ENCODE peak calls at places on chromosomes 3 and 15, in nine cellular contexts. F is cardiac muscle cell, D is Caco-2, Q is mesothelial cell of epicardium, R is IMR-90, J is colonic mucosa, H is Peyer's patch, T is fibroblast of mammary gland, M is thoracic aorta. Y is an unnamed sample.

GRCh38 chr3:108242776-108243175 is 20.6 kb upstream of the IFT57 start:
- DNase-seq in F (no peak), D (no peak), Q (no peak), R (no peak), J (no peak), H (no peak), T (no peak), M (no peak), Y (no peak)

GRCh38 chr15:56243117-56243773 is 434 bp downstream of the RFX7 start:
- DNase-seq in F (peak; percentile 56), D (peak; percentile 47), Q (peak; percentile 21), R (peak; percentile 26), J (peak; percentile 61), H (peak; percentile 57), T (peak; percentile 40), M (no peak), Y (no peak)

GRCh38 chr15:81502436-81502835 is 128.4 kb upstream of the TMC3 start:
- DNase-seq in F (no peak), D (no peak), Q (no peak), R (peak; percentile 54), J (no peak), H (no peak), T (peak; percentile 31), M (no peak), Y (no peak)

GRCh38 chr3:86988235-86988634 is 2.7 kb downstream of the VGLL3 start:
- DNase-seq in F (peak; percentile 91), D (no peak), Q (no peak), R (peak; percentile 94), J (no peak), H (no peak), T (peak; percentile 87), M (no peak), Y (no peak)

GRCh38 chr15:60966316-60966715 is 262.8 kb downstream of the RORA start:
- DNase-seq in F (no peak), D (no peak), Q (no peak), R (peak; percentile 69), J (no peak), H (no peak), T (peak; percentile 56), M (no peak), Y (no peak)

GRCh38 chr3:154862265-154862664 is 217.9 kb upstream of the MME start:
- DNase-seq in F (no peak), D (no peak), Q (no peak), R (peak; percentile 70), J (no peak), H (no peak), T (peak; percentile 51), M (no peak), Y (no peak)

GRCh38 chr3:144028798-144029411 is 57.3 kb downstream of the DIPK2A start:
- DNase-seq in F (no peak), D (no peak), Q (no peak), R (no peak), J (no peak), H (no peak), T (no peak), M (no peak), Y (no peak)

GRCh38 chr15:48696627-48697312 is 51.3 kb upstream of the FBN1 start:
- DNase-seq in F (no peak), D (no peak), Q (no peak), R (peak; percentile 58), J (no peak), H (no peak), T (peak; percentile 60), M (no peak), Y (no peak)

GRCh38 chr3:195466251-195466650 is 23.4 kb upstream of the ACAP2 start:
- DNase-seq in F (no peak), D (no peak), Q (no peak), R (no peak), J (no peak), H (no peak), T (no peak), M (no peak), Y (no peak)

GRCh38 chr3:131733086-131733841 is 230.5 kb upstream of the MRPL3 start:
- DNase-seq in F (no peak), D (no peak), Q (no peak), R (no peak), J (no peak), H (no peak), T (no peak), M (no peak), Y (no peak)

GRCh38 chr15:60573936-60574335 is 95.0 kb upstream of the ICE2 start:
- DNase-seq in F (no peak), D (no peak), Q (no peak), R (no peak), J (no peak), H (no peak), T (no peak), M (no peak), Y (no peak)

GRCh38 chr15:47331796-47332480 is 385.4 kb upstream of the SEMA6D start:
- DNase-seq in F (peak; percentile 35), D (no peak), Q (no peak), R (peak; percentile 83), J (no peak), H (no peak), T (peak; percentile 58), M (no peak), Y (no peak)

GRCh38 chr15:64865998-64866520 is 24.3 kb downstream of the PLEKHO2 start:
- DNase-seq in F (peak; percentile 32), D (no peak), Q (no peak), R (peak; percentile 98), J (no peak), H (no peak), T (peak; percentile 75), M (no peak), Y (no peak)

GRCh38 chr3:40452876-40453730 is 4.0 kb upstream of the RPL14 start:
- DNase-seq in F (peak; percentile 99), D (peak; percentile 96), Q (peak; percentile 91), R (peak; percentile 98), J (peak; percentile 98), H (peak; percentile 98), T (peak; percentile 98), M (peak; percentile 97), Y (peak; percentile 95)

GRCh38 chr15:91968610-91969009 is 115.1 kb downstream of the SLCO3A1 start:
- DNase-seq in F (no peak), D (no peak), Q (no peak), R (no peak), J (no peak), H (no peak), T (no peak), M (no peak), Y (no peak)
- TF ChIP-seq CTCF in F (no peak), D (no peak), Q (no peak), R (no peak), J (no peak), H (no peak), T (no peak), M (no peak), Y (peak; percentile 15)

DNA sequence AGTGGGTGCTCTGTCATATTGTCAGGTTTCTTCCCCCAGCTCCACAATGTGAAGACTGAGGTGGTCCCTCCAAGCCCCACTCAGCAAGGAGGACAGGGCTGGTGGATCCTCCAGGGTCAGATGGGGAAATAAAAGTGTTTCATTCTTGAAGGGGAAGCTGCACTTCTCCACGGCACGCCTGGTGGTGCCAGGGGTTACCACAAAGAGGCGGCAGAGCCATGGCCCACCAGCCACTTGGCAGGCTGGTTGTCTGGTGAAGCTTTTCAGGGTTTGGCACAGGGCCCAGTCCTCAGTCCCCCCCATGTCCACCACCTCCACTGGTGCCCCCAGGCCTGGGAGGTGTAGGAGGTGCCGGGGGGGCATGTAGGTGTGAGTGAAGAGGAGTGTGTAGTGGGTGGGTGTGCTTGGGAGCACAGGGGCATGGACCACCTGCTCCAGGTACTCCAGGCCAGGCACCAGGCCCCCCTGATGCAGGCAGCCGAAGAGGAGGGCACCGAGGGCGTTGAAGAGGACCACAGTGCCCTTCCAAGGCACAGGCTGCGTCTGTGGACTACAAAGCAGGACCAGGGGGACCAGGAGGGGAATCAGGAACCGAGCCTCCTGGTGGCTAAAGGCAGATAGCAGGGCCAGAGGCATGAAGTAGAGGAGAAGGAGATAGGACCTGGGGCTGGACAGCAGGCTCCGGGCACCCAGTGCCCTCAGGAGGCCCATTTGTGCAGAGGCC is 5.0 kb upstream of the NCBP2 start:
- DNase-seq in F (no peak), D (peak; percentile 39), Q (no peak), R (no peak), J (no peak), H (no peak), T (no peak), M (no peak), Y (no peak)
- TF ChIP-seq CTCF in F (no peak), D (no peak), Q (no peak), R (peak; percentile 5), J (no peak), H (no peak), T (no peak), M (no peak), Y (peak; percentile 37)

DNA sequence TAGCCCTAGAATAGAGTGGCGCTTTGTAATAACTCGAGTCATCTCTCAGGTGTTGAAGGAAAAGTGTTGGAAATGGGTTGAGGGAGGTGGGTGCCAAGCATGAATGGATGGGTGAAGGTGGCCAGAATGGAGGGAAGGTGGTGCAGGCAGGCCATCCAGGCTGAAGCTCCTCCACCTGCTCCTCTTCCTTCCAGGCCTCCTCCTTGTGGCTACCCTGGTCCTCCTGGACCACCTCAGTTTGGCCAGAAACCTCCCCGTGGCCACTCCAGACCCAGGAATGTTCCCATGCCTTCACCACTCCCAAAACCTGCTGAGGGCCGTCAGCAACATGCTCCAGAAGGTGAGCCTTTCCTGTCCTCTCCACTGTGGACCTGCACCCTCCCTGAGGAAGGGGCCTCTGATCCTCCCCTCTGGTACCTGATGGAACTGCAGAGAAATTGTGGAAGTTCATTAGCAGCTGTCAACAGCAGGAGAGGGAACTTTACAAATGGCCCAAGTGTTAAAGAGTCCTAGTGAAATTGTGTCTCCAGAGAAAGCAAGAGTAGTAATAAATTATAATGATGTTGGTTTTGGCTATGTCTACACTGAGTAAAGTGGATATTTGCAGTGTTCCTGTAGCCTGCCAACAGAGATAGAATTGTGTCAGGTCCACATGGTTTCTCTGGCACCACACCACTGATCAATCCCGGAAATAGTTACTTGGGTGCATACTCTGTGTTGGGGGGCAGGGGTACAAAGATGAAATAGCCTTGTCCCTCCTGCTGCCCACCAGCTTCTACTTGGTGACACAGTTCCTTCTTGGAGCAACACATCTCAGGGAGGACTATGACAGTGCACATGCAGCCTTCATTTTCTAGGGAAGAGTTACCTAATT is 1.6 kb downstream of the IL12A start:
- DNase-seq in F (no peak), D (no peak), Q (no peak), R (no peak), J (no peak), H (no peak), T (peak; percentile 30), M (no peak), Y (no peak)
- TF ChIP-seq CTCF in F (peak; percentile 8), D (no peak), Q (no peak), R (no peak), J (no peak), H (no peak), T (peak; percentile 8), M (no peak), Y (no peak)

DNA sequence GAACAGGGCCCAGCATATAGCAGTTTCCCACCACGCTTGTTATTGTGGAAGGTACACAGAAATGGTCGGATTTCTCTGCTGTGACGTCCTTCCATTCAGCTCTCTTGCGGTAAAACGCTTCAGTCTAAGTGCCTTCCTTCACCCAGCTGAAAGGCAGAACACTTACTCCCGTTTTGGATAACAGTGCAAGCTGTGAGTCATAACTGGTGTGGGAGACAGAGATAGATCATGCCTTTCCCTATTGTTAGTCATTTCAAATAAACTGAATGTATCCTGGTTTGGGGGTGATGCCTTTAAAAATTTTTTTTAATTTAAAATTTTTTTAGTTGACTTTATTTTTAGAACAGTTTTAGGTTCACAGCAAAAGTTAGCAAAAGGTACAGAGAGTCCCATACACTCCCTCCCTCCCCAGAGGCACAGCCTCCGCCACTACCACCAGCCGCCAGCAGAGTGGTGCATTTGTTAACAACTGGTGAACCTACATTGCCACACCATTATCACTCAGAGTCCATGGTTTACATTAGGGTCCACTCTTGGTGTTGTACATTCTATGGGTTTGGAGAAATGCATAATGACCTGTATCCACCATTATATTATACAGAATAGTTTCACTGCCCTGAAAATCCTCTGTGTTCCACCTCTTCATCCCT is 94.9 kb upstream of the NSMCE3 start:
- DNase-seq in F (peak; percentile 76), D (peak; percentile 21), Q (no peak), R (peak; percentile 86), J (no peak), H (no peak), T (peak; percentile 57), M (no peak), Y (no peak)
- TF ChIP-seq CTCF in F (peak; percentile 32), D (peak; percentile 11), Q (no peak), R (no peak), J (no peak), H (no peak), T (no peak), M (peak; percentile 10), Y (peak; percentile 29)

Y was measured in keratinocyte.